ENCODE peak calls at places on chromosomes 4 and X, in five cellular contexts. B is body of pancreas; V is AG04450; C is H7; K is CD8-positive, alpha-beta T cell. X is an unnamed sample.

GRCh38 chr4:8371251-8371995 is 69.1 kb downstream of the ACOX3 start:
- DNase-seq in B (no peak), V (no peak), C (no peak), K (no peak), X (peak; percentile 68)

GRCh38 chr4:818106-818921 is 7.6 kb downstream of the CPLX1 start:
- DNase-seq in B (no peak), V (no peak), C (peak; percentile 53), K (no peak), X (no peak)

GRCh38 chr4:87961993-87962791 is 13.3 kb upstream of the SPP1 start:
- DNase-seq in B (no peak), V (no peak), C (no peak), K (no peak), X (no peak)

GRCh38 chr4:74374128-74374527 is 9.2 kb downstream of the EREG start:
- DNase-seq in B (no peak), V (no peak), C (no peak), K (no peak), X (no peak)

GRCh38 chr4:89410687-89411086 is 103.1 kb upstream of the GPRIN3 start:
- DNase-seq in B (no peak), V (no peak), C (no peak), K (no peak), X (peak; percentile 21)

GRCh38 chr4:117466388-117466787 is 381.0 kb upstream of the TRAM1L1 start:
- DNase-seq in B (no peak), V (no peak), C (no peak), K (no peak), X (no peak)

GRCh38 chrX:48509619-48510018 is 827 bp downstream of the PORCN start:
- DNase-seq in B (no peak), V (no peak), C (no peak), K (no peak), X (no peak)

GRCh38 chrX:81414630-81415029 is 212.7 kb downstream of the SH3BGRL start:
- DNase-seq in B (no peak), V (no peak), C (no peak), K (no peak), X (no peak)

GRCh38 chr4:55336138-55337034 is 9.7 kb upstream of the SRD5A3 start:
- DNase-seq in B (no peak), V (no peak), C (no peak), K (no peak), X (no peak)

GRCh38 chr4:122755675-122756074 is 23.2 kb downstream of the BBS12 start:
- DNase-seq in B (no peak), V (no peak), C (no peak), K (no peak), X (no peak)

GRCh38 chr4:948101-948935 is 16.1 kb downstream of the TMEM175 start:
- DNase-seq in B (peak; percentile 71), V (no peak), C (peak; percentile 71), K (no peak), X (no peak)

GRCh38 chr4:54513231-54513630 is 144.5 kb upstream of the KIT start:
- DNase-seq in B (peak; percentile 25), V (peak; percentile 20), C (no peak), K (no peak), X (peak; percentile 74)

GRCh38 chr4:4919926-4920325 is 60.5 kb downstream of the MSX1 start:
- DNase-seq in B (peak; percentile 3), V (no peak), C (no peak), K (no peak), X (no peak)

GRCh38 chrX:16012250-16012649 is 111.1 kb upstream of the GRPR start:
- DNase-seq in B (no peak), V (no peak), C (no peak), K (no peak), X (no peak)

GRCh38 chr4:2716236-2716635 is 39.9 kb downstream of the TNIP2 start:
- DNase-seq in B (no peak), V (no peak), C (no peak), K (no peak), X (no peak)

GRCh38 chr4:108240356-108240755 is 71.6 kb upstream of the LEF1 start:
- DNase-seq in B (no peak), V (no peak), C (no peak), K (no peak), X (no peak)

DNA sequence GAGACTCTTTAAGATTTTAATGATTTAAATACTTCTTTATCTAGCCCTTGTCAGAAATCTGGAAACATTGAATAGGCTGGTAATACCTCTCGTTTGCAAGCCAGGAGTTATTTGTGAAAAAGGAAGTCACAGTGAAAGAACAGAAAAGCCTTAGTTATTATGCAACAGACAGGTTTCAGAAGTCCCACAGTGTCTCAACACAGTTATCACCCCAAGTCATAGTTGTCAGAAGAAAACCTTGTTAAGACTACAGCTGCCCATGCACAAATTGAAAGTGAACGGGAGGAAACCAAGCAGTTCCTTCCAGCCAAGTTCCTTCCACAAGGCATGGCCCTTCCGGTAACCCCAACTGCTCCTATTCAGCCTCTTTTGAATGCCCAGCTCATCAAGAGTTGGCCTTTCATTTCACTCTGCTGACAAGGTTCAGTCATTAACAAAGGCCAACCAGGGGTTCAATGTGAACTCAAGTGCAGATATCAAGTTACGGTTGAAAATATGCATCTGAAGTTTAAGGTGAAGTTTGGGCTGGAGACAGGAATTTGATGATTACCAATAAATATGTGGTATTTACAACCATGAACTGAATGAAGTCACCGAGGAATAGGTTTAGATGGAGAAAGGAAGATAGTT is 15.6 kb downstream of the ALPK1 start:
- DNase-seq in B (no peak), V (no peak), C (no peak), K (no peak), X (no peak)
- H3K4me3 ChIP-seq in B (no peak overlapping the region), V (no peak overlapping the region), C (no peak overlapping the region), K (no peak overlapping the region), X (no peak overlapping the region)

GRCh38 chr4:169079942-169080827 is 70.1 kb upstream of the CBR4 start:
- DNase-seq in B (peak; percentile 44), V (no peak), C (no peak), K (no peak), X (no peak)
- H3K4me3 ChIP-seq in B (no peak overlapping the region), V (no peak overlapping the region), C (no peak overlapping the region), K (peak overlapping the region; percentile 37), X (no peak overlapping the region)

DNA sequence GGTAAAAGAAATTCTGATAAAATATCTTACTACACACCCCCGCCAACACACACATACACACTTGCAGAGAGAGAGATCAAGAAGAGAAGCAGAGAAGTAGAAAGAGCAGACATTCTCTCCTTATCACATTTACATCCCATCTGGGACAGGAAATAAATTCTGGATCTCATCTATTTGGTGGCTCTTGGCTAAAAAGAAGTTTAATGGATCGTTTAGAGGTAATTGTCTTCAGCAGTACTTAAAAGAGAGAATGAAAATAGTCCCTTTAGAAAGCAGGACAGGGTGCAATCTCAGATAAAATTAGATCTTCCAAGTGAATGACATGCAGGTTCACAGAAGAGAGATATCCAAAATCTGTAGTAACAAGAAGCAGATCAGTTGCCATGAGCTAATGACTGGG is 1392.5 kb downstream of the RAPGEF2 start:
- DNase-seq in B (no peak), V (no peak), C (no peak), K (no peak), X (no peak)
- H3K4me3 ChIP-seq in B (no peak overlapping the region), V (no peak overlapping the region), C (no peak overlapping the region), K (no peak overlapping the region), X (no peak overlapping the region)

GRCh38 chr4:101345596-101346311 is 1.6 kb downstream of the PPP3CA start:
- DNase-seq in B (peak; percentile 60), V (no peak), C (peak; percentile 69), K (peak; percentile 71), X (no peak)

GRCh38 chr4:101345271-101345595 is 2.1 kb downstream of the PPP3CA start:
- DNase-seq in B (peak; percentile 11), V (no peak), C (no peak), K (no peak), X (no peak)

GRCh38 chr4:101347267-101347556 is at the start of gene PPP3CA:
- DNase-seq in B (no peak), V (no peak), C (no peak), K (no peak), X (no peak)

GRCh38 chr4:101346562-101347266 is 612 bp downstream of the PPP3CA start:
- DNase-seq in B (peak; percentile 70), V (no peak), C (peak; percentile 76), K (peak; percentile 78), X (no peak)

DNA sequence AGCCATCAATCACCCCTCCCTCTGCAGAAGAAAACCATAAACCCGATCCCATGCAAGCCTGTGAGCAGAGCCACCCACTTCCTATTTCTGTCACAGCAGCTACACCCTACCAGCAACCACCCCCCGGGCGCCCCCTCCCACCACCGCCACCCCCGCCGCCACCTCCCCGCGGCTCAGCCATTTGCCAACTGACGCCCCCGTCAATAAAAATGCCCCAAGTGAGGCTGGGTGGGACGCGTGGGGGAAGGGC is 1.1 kb downstream of the PPP3CA start:
- DNase-seq in B (no peak), V (no peak), C (no peak), K (peak; percentile 64), X (no peak)
- H3K4me3 ChIP-seq in B (peak overlapping the region; percentile 93), V (peak overlapping the region; percentile 86), C (peak overlapping the region; percentile 82), K (peak overlapping the region; percentile 99), X (peak overlapping the region; percentile 82)

GRCh38 chr4:186596346-186596745 is 41.0 kb upstream of the MTNR1A start:
- DNase-seq in B (no peak), V (no peak), C (no peak), K (no peak), X (no peak)
- H3K4me3 ChIP-seq in B (no peak overlapping the region), V (no peak overlapping the region), C (no peak overlapping the region), K (no peak overlapping the region), X (no peak overlapping the region)

GRCh38 chr4:152679414-152680281 is at the start of gene TMEM154:
- DNase-seq in B (peak; percentile 45), V (peak; percentile 21), C (peak; percentile 78), K (peak; percentile 84), X (no peak)

GRCh38 chr4:152682143-152682542 is 2.3 kb upstream of the TMEM154 start:
- DNase-seq in B (no peak), V (no peak), C (no peak), K (no peak), X (no peak)

GRCh38 chr4:152680988-152681731 is 1.4 kb upstream of the TMEM154 start:
- DNase-seq in B (no peak), V (no peak), C (no peak), K (no peak), X (no peak)

GRCh38 chr4:152676052-152676854 is 3.5 kb downstream of the TMEM154 start:
- DNase-seq in B (no peak), V (no peak), C (no peak), K (no peak), X (no peak)

GRCh38 chr4:152678841-152679240 is 956 bp downstream of the TMEM154 start:
- DNase-seq in B (no peak), V (no peak), C (no peak), K (no peak), X (no peak)
- H3K4me3 ChIP-seq in B (no peak overlapping the region), V (no peak overlapping the region), C (no peak overlapping the region), K (no peak overlapping the region), X (no peak overlapping the region)

GRCh38 chr4:73222466-73223257 is 35.9 kb downstream of the ANKRD17 start:
- DNase-seq in B (peak; percentile 90), V (peak; percentile 81), C (no peak), K (peak; percentile 52), X (peak; percentile 86)
- H3K4me3 ChIP-seq in B (no peak overlapping the region), V (peak overlapping the region; percentile 58), C (no peak overlapping the region), K (peak overlapping the region; percentile 50), X (peak overlapping the region; percentile 51)

X was measured in AG09309.